ENCODE peak calls at places on chromosomes 1 and 21, in six cellular contexts. U is BE2C, K is iris pigment epithelial cell, C is GM23248, O is breast epithelium, Q is kidney tubule cell. B is an unnamed sample.
A peak's percentile ranks its signal among the peaks of the same experiment; 100 is the strongest.

GRCh38 chr21:37368536-37369279 is 2.1 kb downstream of the DYRK1A start:
- DNase-seq in U (no peak), K (peak; percentile 46), C (peak; percentile 88), O (no peak), Q (peak; percentile 82), B (peak; percentile 69)

GRCh38 chr1:19445417-19446342 is 39.7 kb downstream of the CAPZB start:
- DNase-seq in U (no peak), K (no peak), C (peak; percentile 63), O (no peak), Q (peak; percentile 55), B (no peak)

GRCh38 chr1:59092126-59092525 is 204.8 kb upstream of the FGGY start:
- DNase-seq in U (no peak), K (no peak), C (peak; percentile 58), O (no peak), Q (no peak), B (no peak)

GRCh38 chr1:27588256-27589232 is 15.4 kb downstream of the AHDC1 start:
- DNase-seq in U (no peak), K (peak; percentile 82), C (peak; percentile 75), O (no peak), Q (no peak), B (no peak)

GRCh38 chr1:8477983-8478362 is 160.1 kb downstream of the SLC45A1 start:
- DNase-seq in U (no peak), K (peak; percentile 60), C (peak; percentile 55), O (no peak), Q (no peak), B (no peak)

GRCh38 chr1:161198206-161198876 is 513 bp downstream of the ADAMTS4 start:
- DNase-seq in U (peak; percentile 71), K (peak; percentile 43), C (peak; percentile 75), O (peak; percentile 72), Q (no peak), B (no peak)

GRCh38 chr1:59146651-59147358 is 150.1 kb upstream of the FGGY start:
- DNase-seq in U (no peak), K (peak; percentile 36), C (peak; percentile 62), O (no peak), Q (peak; percentile 81), B (no peak)

GRCh38 chr1:79161077-79161476 is 154.5 kb upstream of the ADGRL4 start:
- DNase-seq in U (no peak), K (peak; percentile 78), C (peak; percentile 56), O (no peak), Q (peak; percentile 32), B (peak; percentile 65)

GRCh38 chr1:180785306-180785705 is 127.4 kb upstream of the KIAA1614 start:
- DNase-seq in U (no peak), K (peak; percentile 37), C (peak; percentile 7), O (no peak), Q (no peak), B (no peak)

GRCh38 chr1:93221913-93222312 is 41.4 kb downstream of the CCDC18 start:
- DNase-seq in U (no peak), K (peak; percentile 77), C (no peak), O (no peak), Q (no peak), B (peak; percentile 83)

GRCh38 chr1:92502247-92502646 is 15.5 kb upstream of the GFI1 start:
- DNase-seq in U (no peak), K (peak; percentile 78), C (peak; percentile 53), O (no peak), Q (peak; percentile 47), B (no peak)

GRCh38 chr1:3444736-3445135 is 9.7 kb upstream of the ARHGEF16 start:
- DNase-seq in U (no peak), K (no peak), C (no peak), O (no peak), Q (no peak), B (no peak)

GRCh38 chr21:34912022-34912933 is 136.8 kb downstream of the RUNX1 start:
- DNase-seq in U (no peak), K (no peak), C (peak; percentile 20), O (no peak), Q (peak; percentile 13), B (no peak)

GRCh38 chr1:55057956-55058298 is 18.6 kb downstream of the PCSK9 start:
- DNase-seq in U (no peak), K (no peak), C (no peak), O (peak; percentile 43), Q (no peak), B (no peak)

GRCh38 chr1:108643492-108644333 is 17.2 kb downstream of the HENMT1 start:
- DNase-seq in U (peak; percentile 39), K (peak; percentile 81), C (peak; percentile 80), O (no peak), Q (peak; percentile 49), B (peak; percentile 43)

GRCh38 chr21:14886001-14886400 is 178.8 kb downstream of the NRIP1 start:
- DNase-seq in U (no peak), K (no peak), C (no peak), O (no peak), Q (no peak), B (no peak)

B was measured in foreskin keratinocyte.